ENCODE peak calls at places on chromosomes 5 and 9, in four cellular contexts. A is transverse colon, Q is HCT116, R is A549. Z is an unnamed sample.

GRCh38 chr9:20811872-20812271 is 127.8 kb downstream of the FOCAD start:
- DNase-seq in Q (no peak), A (no peak), R (no peak), Z (no peak)

GRCh38 chr9:137515338-137515724 is 34.9 kb downstream of the PNPLA7 start:
- DNase-seq in A (no peak), R (no peak), Q (no peak), Z (no peak)

GRCh38 chr5:23996525-23996924 is 489.1 kb downstream of the PRDM9 start:
- DNase-seq in Q (no peak), A (no peak), R (no peak), Z (no peak)

GRCh38 chr9:99430301-99430700 is 208.2 kb downstream of the SEC61B start:
- DNase-seq in R (no peak), Q (no peak), A (no peak), Z (no peak)

GRCh38 chr9:83299094-83299493 is 236.2 kb upstream of the RASEF start:
- DNase-seq in A (no peak), R (no peak), Q (no peak), Z (no peak)

GRCh38 chr9:132744881-132745761 is 74.9 kb downstream of the GTF3C4 start:
- DNase-seq in A (no peak), Q (no peak), R (no peak), Z (peak)

GRCh38 chr5:110612778-110613396 is 113.6 kb downstream of the TMEM232 start:
- DNase-seq in Q (no peak), A (no peak), R (no peak), Z (no peak)

GRCh38 chr5:139543423-139543991 is 17.6 kb upstream of the UBE2D2 start:
- DNase-seq in Q (no peak), A (peak), R (no peak), Z (peak)

GRCh38 chr5:76145945-76146344 is 62.8 kb downstream of the SV2C start:
- DNase-seq in Q (peak), A (no peak), R (peak), Z (no peak)

GRCh38 chr5:139481122-139481533 is 1.4 kb downstream of the STING1 start:
- DNase-seq in A (no peak), Q (no peak), R (no peak), Z (no peak)

GRCh38 chr5:886051-886450 is 6.5 kb downstream of the BRD9 start:
- DNase-seq in A (no peak), Q (no peak), R (no peak), Z (no peak)

GRCh38 chr5:157022002-157022401 is 36.9 kb downstream of the HAVCR1 start:
- DNase-seq in Q (no peak), A (no peak), R (no peak), Z (no peak)

GRCh38 chr5:35158627-35159369 is 71.5 kb downstream of the PRLR start:
- DNase-seq in R (no peak), A (no peak), Q (no peak), Z (no peak)

GRCh38 chr9:6630502-6631206 is 14.9 kb downstream of the GLDC start:
- DNase-seq in R (no peak), A (peak), Q (no peak), Z (no peak)

GRCh38 chr5:120808606-120809005 is 344.5 kb downstream of the PRR16 start:
- DNase-seq in A (no peak), Q (no peak), R (no peak), Z (no peak)

GRCh38 chr5:148378670-148379069 is 5.1 kb upstream of the FBXO38 start:
- DNase-seq in R (no peak), A (no peak), Q (no peak), Z (no peak)

GRCh38 chr5:38845555-38846378 is at the start of gene OSMR:
- DNase-seq in R (peak), A (peak), Q (peak), Z (peak)
- TF ChIP-seq POLR2A in R (peak), A (peak), Q (peak), Z (peak)

DNA sequence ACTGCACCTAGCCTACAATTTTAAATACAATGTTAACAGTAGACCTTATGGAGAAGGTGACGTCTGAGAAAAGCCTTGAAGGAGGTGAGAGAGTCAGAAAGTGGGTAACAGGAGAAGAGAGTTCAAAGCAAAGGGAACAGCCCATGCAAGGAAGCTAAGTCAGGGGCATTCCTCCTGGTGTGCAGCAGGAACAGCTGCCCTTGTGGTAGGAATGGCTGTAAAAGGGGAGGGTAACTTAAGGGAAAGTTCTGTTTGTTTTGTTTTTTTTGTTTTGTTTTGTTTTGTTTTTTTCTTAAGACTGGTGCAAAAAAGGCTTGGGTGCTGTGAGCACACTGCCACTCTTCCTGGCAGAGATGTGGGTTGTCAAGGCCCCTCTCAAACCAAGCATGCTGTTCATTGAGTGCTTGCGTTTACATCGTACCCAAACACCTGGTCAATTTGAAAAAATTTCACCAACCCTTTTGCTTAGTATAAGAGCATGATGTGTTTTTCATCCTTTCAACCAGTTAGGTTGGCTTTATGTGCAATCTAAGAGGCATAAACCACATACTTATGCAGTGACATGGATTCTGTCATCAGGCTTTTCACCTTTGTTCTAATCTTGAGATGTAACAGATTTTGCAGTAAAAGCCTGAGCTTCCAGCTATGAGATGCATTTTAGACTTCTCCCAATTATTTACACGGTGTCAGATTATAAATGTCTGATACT is 279.7 kb downstream of the GLIS3 start:
- DNase-seq in A (no peak), R (no peak), Q (no peak), Z (no peak)
- H3K4me3 ChIP-seq in A (no peak), R (no peak), Q (no peak), Z (no peak)

DNA sequence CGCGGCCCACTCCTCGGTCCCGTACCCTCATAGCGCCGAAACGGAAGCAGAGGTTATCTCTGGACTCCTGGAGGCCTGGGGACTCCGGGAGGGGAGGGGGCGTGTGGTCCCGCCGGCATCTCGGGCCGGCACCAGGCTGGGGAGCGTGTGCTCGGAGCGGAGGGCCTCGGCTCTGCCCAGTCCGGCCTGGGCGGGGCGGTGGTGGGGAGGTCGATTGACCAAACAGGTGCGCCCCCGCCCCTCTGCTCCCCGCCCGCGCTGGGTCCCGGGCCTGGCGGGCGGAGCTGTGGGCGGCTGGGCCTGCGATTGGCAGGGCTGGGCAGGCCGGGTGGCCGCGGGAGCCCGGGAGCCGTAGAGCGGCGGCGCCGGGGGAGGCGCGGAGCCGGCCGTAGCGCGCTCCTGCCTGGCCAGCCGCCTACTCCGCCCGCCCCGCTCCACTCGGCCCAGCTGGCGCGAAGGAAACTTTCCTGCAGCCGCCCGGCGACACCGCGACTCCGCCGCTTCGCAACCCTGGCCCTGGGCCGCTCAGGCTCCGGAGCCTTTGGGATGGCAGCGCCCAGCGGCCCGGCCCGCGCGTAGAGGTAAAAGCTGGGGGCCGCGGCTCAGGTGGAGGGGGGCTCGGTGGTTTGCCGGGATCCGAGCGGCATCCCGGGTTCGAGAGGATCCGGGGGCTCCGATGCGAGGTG is 52.1 kb upstream of the DAB2IP start:
- DNase-seq in A (peak), Q (peak), R (peak), Z (peak)
- TF ChIP-seq POLR2A in A (no peak), Q (no peak), R (peak), Z (peak)

GRCh38 chr5:112849912-112850311 is 11.2 kb upstream of the SRP19 start:
- DNase-seq in A (no peak), R (no peak), Q (no peak), Z (no peak)

GRCh38 chr5:112847306-112847705 is 13.8 kb upstream of the SRP19 start:
- DNase-seq in R (no peak), A (no peak), Q (no peak), Z (no peak)

GRCh38 chr5:112846556-112846955 is 14.5 kb upstream of the SRP19 start:
- DNase-seq in R (no peak), A (no peak), Q (no peak), Z (no peak)

GRCh38 chr5:112844489-112844888 is 16.6 kb upstream of the SRP19 start:
- DNase-seq in R (no peak), A (no peak), Q (no peak), Z (no peak)

DNA sequence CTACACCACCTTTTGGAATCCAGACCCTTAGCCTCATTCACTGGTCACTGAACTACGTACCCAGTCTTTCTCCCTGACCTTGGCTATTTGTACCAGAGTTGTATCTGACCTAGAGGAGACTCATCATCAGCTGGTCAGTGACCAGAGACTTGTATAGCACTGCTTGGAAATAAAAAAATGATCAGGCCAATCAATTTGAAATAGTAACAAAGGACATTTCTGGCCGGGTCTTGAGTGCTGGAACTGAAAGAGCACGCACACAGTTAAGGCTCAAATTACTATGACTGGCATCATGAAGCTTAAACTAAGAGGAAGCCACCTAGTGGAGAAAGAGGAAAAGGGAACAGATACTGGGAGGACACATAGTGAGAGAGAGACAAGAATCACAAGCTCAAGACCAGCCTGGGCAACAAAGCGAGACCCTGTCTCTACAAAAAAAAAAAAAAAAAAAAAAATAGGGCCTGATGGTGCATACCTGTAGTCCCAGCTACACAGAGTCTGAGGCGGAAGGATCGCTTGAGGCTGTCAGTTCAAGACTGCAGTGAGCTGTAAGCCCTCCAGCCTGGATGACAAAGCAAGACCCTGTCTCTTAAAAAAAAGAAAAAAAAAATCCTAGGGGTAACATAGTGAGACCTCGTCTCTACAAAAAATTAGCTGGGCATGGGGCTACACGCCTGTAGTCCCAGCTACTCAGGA is 12.8 kb upstream of the SRP19 start:
- DNase-seq in A (no peak), R (peak), Q (peak), Z (no peak)
- H3K4me3 ChIP-seq in A (no peak), R (no peak), Q (no peak), Z (no peak)

GRCh38 chr5:113025596-113025995 is 49.0 kb downstream of the DCP2 start:
- DNase-seq in Q (no peak), A (no peak), R (no peak), Z (no peak)
- TF ChIP-seq POLR2A in Q (no peak), A (no peak), R (no peak), Z (no peak)

GRCh38 chr5:146675700-146676099 is 159.7 kb upstream of the GPR151 start:
- DNase-seq in Q (no peak), A (no peak), R (no peak), Z (no peak)
- H3K4me3 ChIP-seq in Q (no peak), A (no peak), R (no peak), Z (no peak)

GRCh38 chr5:160159991-160160826 is 41.0 kb upstream of the PWWP2A start:
- DNase-seq in A (no peak), R (no peak), Q (no peak), Z (no peak)
- TF ChIP-seq POLR2A in A (no peak), R (no peak), Q (no peak), Z (no peak)